ENCODE peak calls at places on chromosomes 11 and 22, in six cellular contexts. Z is SW480; F is activated T-helper 9 cell treated with anti-CD3 and anti-CD28 coated beads, Interleukin-2, amount 50 U/mL, for 16 hours; Q is amniotic stem cell; Y is left lung; L is ACHN. D is an unnamed sample.

GRCh38 chr11:64044730-64045386 is 9.1 kb downstream of the FLRT1 start:
- DNase-seq in Z (no peak), Q (no peak), Y (no peak), F (no peak), L (no peak), D (no peak)

GRCh38 chr11:57885298-57886035 is 123.9 kb downstream of the CTNND1 start:
- DNase-seq in Y (no peak), Q (no peak), L (peak; percentile 14), F (no peak), Z (peak; percentile 46), D (peak; percentile 21)

GRCh38 chr22:50456466-50457234 is 18.2 kb downstream of the SBF1 start:
- DNase-seq in Q (no peak), Z (no peak), L (no peak), Y (no peak), F (no peak), D (no peak)

GRCh38 chr11:57474751-57475115 is 14.4 kb downstream of the RTN4RL2 start:
- DNase-seq in F (no peak), Q (no peak), Z (no peak), L (no peak), Y (no peak), D (no peak)

GRCh38 chr22:19565921-19566598 is 41.9 kb upstream of the CLDN5 start:
- DNase-seq in Y (no peak), L (no peak), Z (peak; percentile 61), Q (no peak), F (no peak), D (no peak)

GRCh38 chr11:65883786-65884715 is 4.2 kb downstream of the FIBP start:
- DNase-seq in Z (no peak), F (no peak), Q (no peak), Y (no peak), L (no peak), D (no peak)

GRCh38 chr11:17765381-17766359 is 31.1 kb downstream of the KCNC1 start:
- DNase-seq in Y (no peak), Q (no peak), F (no peak), Z (no peak), L (no peak), D (no peak)

GRCh38 chr11:116595305-116595880 is 177.4 kb downstream of the BUD13 start:
- DNase-seq in Y (no peak), L (no peak), F (no peak), Z (no peak), Q (no peak), D (no peak)

GRCh38 chr11:112212710-112213109 is 13.5 kb upstream of the PTS start:
- DNase-seq in Y (no peak), F (no peak), Z (no peak), Q (no peak), L (no peak), D (no peak)

GRCh38 chr11:112968988-112969714 is 7.9 kb downstream of the NCAM1 start:
- DNase-seq in L (no peak), Y (no peak), F (no peak), Q (no peak), Z (peak; percentile 38), D (no peak)

GRCh38 chr11:3735827-3736226 is 61.5 kb downstream of the NUP98 start:
- DNase-seq in Q (no peak), Y (no peak), L (no peak), F (no peak), Z (no peak), D (no peak)

GRCh38 chr22:42069801-42070516 is 653 bp downstream of the NAGA start:
- DNase-seq in Y (no peak), Z (no peak), L (peak; percentile 5), Q (no peak), F (no peak), D (no peak)

GRCh38 chr11:12692238-12693074 is 18.2 kb downstream of the TEAD1 start:
- DNase-seq in F (no peak), Z (peak; percentile 88), Q (peak; percentile 73), L (peak; percentile 89), Y (peak; percentile 81), D (peak; percentile 93)

GRCh38 chr11:90426442-90426841 is 203.6 kb upstream of the CHORDC1 start:
- DNase-seq in Z (no peak), L (no peak), Q (no peak), F (no peak), Y (no peak), D (no peak)

GRCh38 chr11:36376315-36376887 is 80.3 kb downstream of the PRR5L start:
- DNase-seq in Z (peak; percentile 55), Y (peak; percentile 63), Q (peak; percentile 22), F (no peak), L (peak; percentile 49), D (peak; percentile 67)

GRCh38 chr11:125514336-125515101 is 18.5 kb upstream of the FEZ1 start:
- DNase-seq in Z (peak; percentile 52), L (no peak), Q (no peak), Y (peak; percentile 42), F (peak; percentile 37), D (no peak)

GRCh38 chr11:96328395-96329010 is 14.5 kb downstream of the MAML2 start:
- DNase-seq in F (no peak), L (peak; percentile 44), Y (no peak), Q (no peak), Z (no peak), D (no peak)

GRCh38 chr11:119976805-119977583 is 160.9 kb downstream of the TRIM29 start:
- DNase-seq in L (no peak), Y (no peak), F (no peak), Z (no peak), Q (no peak), D (no peak)

GRCh38 chr11:65246506-65246905 is 15.3 kb upstream of the POLA2 start:
- DNase-seq in Z (no peak), L (no peak), Y (no peak), F (no peak), Q (no peak), D (no peak)

GRCh38 chr11:48107188-48107704 is 109.4 kb upstream of the OR4B1 start:
- DNase-seq in Q (no peak), L (peak; percentile 35), Y (no peak), Z (peak; percentile 65), F (no peak), D (no peak)

GRCh38 chr22:46577361-46578249 is 40.2 kb upstream of the CELSR1 start:
- DNase-seq in Q (no peak), L (no peak), F (no peak), Z (no peak), Y (peak; percentile 38), D (peak; percentile 15)

GRCh38 chr11:101914349-101914736 is 467 bp upstream of the CEP126 start:
- DNase-seq in Z (peak; percentile 13), L (peak; percentile 12), F (no peak), Y (no peak), Q (peak; percentile 1), D (no peak)

GRCh38 chr11:5596611-5597201 is at the start of gene TRIM6:
- DNase-seq in Q (no peak), Y (peak; percentile 64), L (peak; percentile 71), Z (no peak), F (no peak), D (peak; percentile 48)

D was measured in HT-29.